ENCODE peak calls at places on chromosome X, in ten cellular contexts. Q, R, D, J, Y, U, V, C, F and O are unnamed samples. For H3K4me1, the result is how much of the 10 kb centered on the place peaks cover.

GRCh38 chrX:145475725-145476124 is 228.4 kb downstream of the SPANXN1 start:
- DNase-seq in F (no peak), D (no peak), U (no peak), J (no peak), C (no peak), Q (no peak), Y (no peak), V (no peak), R (no peak), O (no peak)

GRCh38 chrX:13938053-13938765 is 91.5 kb downstream of the GEMIN8 start:
- DNase-seq in U (peak), J (peak), Q (no peak), V (no peak), D (no peak), Y (no peak), C (no peak), F (peak), R (peak), O (peak)

GRCh38 chrX:2272337-2272736 is 228.4 kb downstream of the DHRSX start:
- DNase-seq in C (no peak), J (no peak), V (no peak), Q (no peak), Y (no peak), D (no peak), U (no peak), F (no peak), R (peak), O (no peak)

GRCh38 chrX:132900631-132901030 is 57.8 kb downstream of the HS6ST2 start:
- DNase-seq in F (no peak), V (no peak), U (no peak), C (no peak), R (no peak), J (no peak), Y (no peak), Q (no peak), D (no peak), O (no peak)

GRCh38 chrX:23773601-23774175 is 9.3 kb upstream of the SAT1 start:
- DNase-seq in V (no peak), D (no peak), R (no peak), U (no peak), Q (no peak), C (no peak), Y (peak), J (no peak), F (no peak), O (no peak)

GRCh38 chrX:126165721-126166401 is at the start of gene DCAF12L2:
- DNase-seq in Y (no peak), V (no peak), Q (no peak), F (peak), J (peak), C (no peak), U (no peak), D (peak), R (no peak), O (peak)

GRCh38 chrX:130799393-130799792 is 103.6 kb downstream of the ENOX2 start:
- DNase-seq in U (no peak), J (no peak), R (no peak), F (no peak), D (no peak), Q (no peak), Y (no peak), C (no peak), V (no peak), O (no peak)

GRCh38 chrX:85992811-85993229 is 54.5 kb downstream of the CHM start:
- DNase-seq in D (no peak), C (peak), R (no peak), Y (no peak), J (no peak), V (no peak), Q (peak), U (no peak), F (no peak), O (no peak)

GRCh38 chrX:69815063-69815462 is 199.2 kb downstream of the EDA start:
- DNase-seq in V (no peak), C (no peak), Y (no peak), U (no peak), D (peak), J (no peak), Q (no peak), R (no peak), F (no peak), O (no peak)

GRCh38 chrX:88101968-88102367 is 584.4 kb downstream of the KLHL4 start:
- DNase-seq in U (no peak), Q (no peak), J (no peak), Y (no peak), C (no peak), F (no peak), D (no peak), R (no peak), V (no peak), O (no peak)

GRCh38 chrX:154123241-154124219 is 20.5 kb upstream of the OPN1LW start:
- DNase-seq in Q (peak), Y (no peak), R (no peak), C (peak), V (peak), F (peak), D (no peak), U (peak), J (no peak), O (no peak)

GRCh38 chrX:119190251-119190651 is 45.8 kb upstream of the PGRMC1 start:
- DNase-seq in Y (no peak), D (no peak), Q (no peak), J (no peak), V (peak), C (no peak), R (no peak), F (no peak), U (no peak), O (no peak)

GRCh38 chrX:129930941-129931410 is 25.0 kb downstream of the UTP14A start:
- DNase-seq in Q (no peak), F (peak), C (peak), U (no peak), J (no peak), R (no peak), D (no peak), V (no peak), Y (no peak), O (no peak)

GRCh38 chrX:95996294-95996693 is 688.3 kb upstream of the DIAPH2 start:
- DNase-seq in V (no peak), D (no peak), C (no peak), Y (no peak), R (no peak), F (no peak), J (no peak), Q (no peak), U (no peak), O (no peak)

GRCh38 chrX:154549766-154550165 is 2.3 kb downstream of the IKBKG start:
- DNase-seq in R (no peak), F (no peak), J (no peak), Y (no peak), V (no peak), U (no peak), D (no peak), Q (no peak), C (no peak), O (no peak)

GRCh38 chrX:120269379-120270035 is 18.9 kb downstream of the ZBTB33 start:
- DNase-seq in D (no peak), J (no peak), R (no peak), C (no peak), Q (no peak), V (no peak), Y (no peak), U (no peak), F (no peak), O (no peak)

GRCh38 chrX:154473683-154474082 is 5.4 kb downstream of the LAGE3 start:
- DNase-seq in D (no peak), Q (no peak), U (no peak), R (no peak), V (no peak), C (no peak), Y (no peak), J (no peak), F (no peak), O (no peak)

GRCh38 chrX:2697741-2698294 is 6.7 kb downstream of the CD99 start:
- DNase-seq in Q (no peak), C (no peak), R (no peak), D (no peak), V (no peak), F (no peak), Y (peak), U (no peak), J (no peak), O (no peak)

GRCh38 chrX:117707948-117708743 is 408.5 kb downstream of the KLHL13 start:
- DNase-seq in D (no peak), F (no peak), Q (no peak), Y (no peak), C (no peak), R (no peak), J (no peak), V (no peak), U (no peak), O (no peak)

GRCh38 chrX:123330229-123330942 is 146.3 kb downstream of the GRIA3 start:
- DNase-seq in R (no peak), J (no peak), F (no peak), Y (no peak), C (no peak), D (no peak), Q (no peak), V (no peak), U (no peak), O (no peak)

GRCh38 chrX:57918750-57919436 is 8.6 kb upstream of the ZXDA start:
- DNase-seq in Q (peak), F (peak), R (no peak), Y (no peak), C (peak), J (no peak), U (peak), D (no peak), V (peak), O (no peak)

GRCh38 chrX:132412208-132412607 is 76.6 kb downstream of the MBNL3 start:
- DNase-seq in J (no peak), F (no peak), U (no peak), Q (peak), D (no peak), R (no peak), V (no peak), C (no peak), Y (no peak), O (no peak)

GRCh38 chrX:137427813-137428212 is 138.1 kb upstream of the ZIC3 start:
- DNase-seq in Q (no peak), R (no peak), C (no peak), V (no peak), Y (no peak), F (no peak), U (no peak), D (no peak), J (peak), O (no peak)

GRCh38 chrX:37873220-37873619 is 25.8 kb upstream of the DYNLT3 start:
- DNase-seq in J (no peak), V (no peak), C (no peak), F (no peak), R (no peak), D (no peak), U (no peak), Y (no peak), Q (no peak), O (no peak)
- H3K27ac ChIP-seq in J (no peak), V (no peak), C (no peak), F (no peak), R (no peak), D (no peak), U (no peak), Y (no peak), Q (no peak), O (no peak)

DNA sequence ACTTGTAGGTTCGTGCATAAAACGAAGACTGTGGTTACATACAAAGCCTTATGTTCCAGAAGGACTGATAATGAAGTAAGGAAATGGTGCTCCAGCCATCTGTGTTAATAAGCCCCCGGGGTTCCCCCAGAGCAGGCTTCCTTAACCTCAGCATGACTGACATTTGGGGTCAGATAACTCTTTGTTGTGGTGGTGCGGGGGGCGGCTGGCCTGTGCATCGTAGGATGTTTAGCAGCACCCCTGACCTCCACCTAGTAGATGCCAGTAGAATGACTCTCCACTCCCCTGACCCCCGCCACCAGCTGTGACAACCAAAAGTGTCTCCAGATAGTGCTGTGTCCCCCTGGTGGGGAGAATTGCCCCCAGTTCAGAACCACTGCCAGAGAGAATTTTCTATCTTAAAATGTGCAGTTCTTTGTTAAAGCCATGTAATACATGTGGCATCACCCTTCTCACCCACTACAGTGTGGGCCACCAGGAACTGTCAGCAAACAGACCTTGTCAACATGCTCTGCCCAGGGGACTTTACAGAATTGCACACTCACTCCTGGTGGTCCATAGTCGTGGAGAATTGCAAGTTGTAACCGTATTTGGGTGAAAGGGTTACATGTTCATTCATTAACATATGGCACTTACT is 7.5 kb downstream of the SH3KBP1 start:
- DNase-seq in U (no peak), Y (no peak), C (no peak), J (no peak), Q (no peak), F (no peak), V (no peak), R (no peak), D (no peak), O (no peak)
- H3K4me1 ChIP-seq in U (under half), Y (under half), C (under half), J (under half), Q (under half), F (under half), V (under half), R (under half), D (under half), O (under half)

GRCh38 chrX:46574941-46575381 is 1.4 kb downstream of the CHST7 start:
- DNase-seq in U (peak), J (no peak), R (no peak), D (no peak), V (no peak), Y (no peak), F (peak), Q (no peak), C (no peak), O (no peak)
- TF ChIP-seq EP300 in U (no peak), J (no peak), R (no peak), D (no peak), V (no peak), Y (no peak), F (no peak), Q (no peak), C (no peak), O (no peak)

GRCh38 chrX:10568428-10568827 is 52.0 kb downstream of the MID1 start:
- DNase-seq in Y (no peak), R (no peak), V (no peak), C (no peak), J (no peak), F (no peak), Q (no peak), U (no peak), D (no peak), O (no peak)
- H3K27ac ChIP-seq in Y (no peak), R (no peak), V (no peak), C (no peak), J (peak), F (peak), Q (no peak), U (no peak), D (peak), O (no peak)